ENCODE peak calls at places on chromosomes 5 and 9, in seven cellular contexts. One of them, this sample, is unnamed.

GRCh38 chr5:84403773-84404172 is 19.1 kb upstream of the EDIL3 start:
- DNase-seq in GM03348: peak; percentile 70
- DNase-seq in NB4: no peak
- DNase-seq in EH: no peak
- DNase-seq in posterior cingulate gyrus: no peak
- DNase-seq in activated T-cell treated with anti-CD3 and anti-CD28 coated beads, Interleukin-2, amount 50 U/mL, for 48 hours: no peak
- DNase-seq in astrocyte of the spinal cord: peak; percentile 97
- DNase-seq in this sample: no peak

GRCh38 chr9:134568116-134568515 is 73.5 kb upstream of the COL5A1 start:
- DNase-seq in GM03348: no peak
- DNase-seq in NB4: no peak
- DNase-seq in EH: no peak
- DNase-seq in posterior cingulate gyrus: no peak
- DNase-seq in activated T-cell treated with anti-CD3 and anti-CD28 coated beads, Interleukin-2, amount 50 U/mL, for 48 hours: no peak
- DNase-seq in astrocyte of the spinal cord: no peak
- DNase-seq in this sample: no peak

GRCh38 chr9:111866976-111867375 is 29.6 kb upstream of the UGCG start:
- DNase-seq in GM03348: peak; percentile 70
- DNase-seq in NB4: no peak
- DNase-seq in EH: peak; percentile 87
- DNase-seq in posterior cingulate gyrus: no peak
- DNase-seq in activated T-cell treated with anti-CD3 and anti-CD28 coated beads, Interleukin-2, amount 50 U/mL, for 48 hours: no peak
- DNase-seq in astrocyte of the spinal cord: peak; percentile 52
- DNase-seq in this sample: no peak

GRCh38 chr5:143560378-143560777 is 156.9 kb upstream of the NR3C1 start:
- DNase-seq in GM03348: no peak
- DNase-seq in NB4: no peak
- DNase-seq in EH: no peak
- DNase-seq in posterior cingulate gyrus: no peak
- DNase-seq in activated T-cell treated with anti-CD3 and anti-CD28 coated beads, Interleukin-2, amount 50 U/mL, for 48 hours: no peak
- DNase-seq in astrocyte of the spinal cord: no peak
- DNase-seq in this sample: no peak

GRCh38 chr9:110173322-110173642 is 34.7 kb downstream of the C9orf152 start:
- DNase-seq in GM03348: no peak
- DNase-seq in NB4: no peak
- DNase-seq in EH: no peak
- DNase-seq in posterior cingulate gyrus: no peak
- DNase-seq in activated T-cell treated with anti-CD3 and anti-CD28 coated beads, Interleukin-2, amount 50 U/mL, for 48 hours: no peak
- DNase-seq in astrocyte of the spinal cord: no peak
- DNase-seq in this sample: no peak

GRCh38 chr5:77170196-77170595 is 40.3 kb upstream of the PDE8B start:
- DNase-seq in GM03348: no peak
- DNase-seq in NB4: no peak
- DNase-seq in EH: no peak
- DNase-seq in posterior cingulate gyrus: no peak
- DNase-seq in activated T-cell treated with anti-CD3 and anti-CD28 coated beads, Interleukin-2, amount 50 U/mL, for 48 hours: no peak
- DNase-seq in astrocyte of the spinal cord: no peak
- DNase-seq in this sample: no peak

GRCh38 chr9:132994410-132995120 is 16.1 kb downstream of the GFI1B start:
- DNase-seq in GM03348: peak; percentile 60
- DNase-seq in NB4: peak; percentile 95
- DNase-seq in EH: peak; percentile 28
- DNase-seq in posterior cingulate gyrus: no peak
- DNase-seq in activated T-cell treated with anti-CD3 and anti-CD28 coated beads, Interleukin-2, amount 50 U/mL, for 48 hours: peak; percentile 28
- DNase-seq in astrocyte of the spinal cord: no peak
- DNase-seq in this sample: no peak

GRCh38 chr5:151005975-151006576 is 14.3 kb upstream of the GPX3 start:
- DNase-seq in GM03348: peak; percentile 48
- DNase-seq in NB4: no peak
- DNase-seq in EH: peak; percentile 73
- DNase-seq in posterior cingulate gyrus: no peak
- DNase-seq in activated T-cell treated with anti-CD3 and anti-CD28 coated beads, Interleukin-2, amount 50 U/mL, for 48 hours: no peak
- DNase-seq in astrocyte of the spinal cord: no peak
- DNase-seq in this sample: no peak

GRCh38 chr9:108720191-108720642 is 135.6 kb downstream of the ACTL7B start:
- DNase-seq in GM03348: no peak
- DNase-seq in NB4: no peak
- DNase-seq in EH: no peak
- DNase-seq in posterior cingulate gyrus: no peak
- DNase-seq in activated T-cell treated with anti-CD3 and anti-CD28 coated beads, Interleukin-2, amount 50 U/mL, for 48 hours: no peak
- DNase-seq in astrocyte of the spinal cord: no peak
- DNase-seq in this sample: no peak

GRCh38 chr9:124122813-124123462 is 111.4 kb downstream of the LHX2 start:
- DNase-seq in GM03348: peak; percentile 70
- DNase-seq in NB4: peak; percentile 44
- DNase-seq in EH: peak; percentile 62
- DNase-seq in posterior cingulate gyrus: no peak
- DNase-seq in activated T-cell treated with anti-CD3 and anti-CD28 coated beads, Interleukin-2, amount 50 U/mL, for 48 hours: no peak
- DNase-seq in astrocyte of the spinal cord: no peak
- DNase-seq in this sample: no peak

GRCh38 chr5:54251981-54252380 is 58.4 kb downstream of the ARL15 start:
- DNase-seq in GM03348: no peak
- DNase-seq in NB4: no peak
- DNase-seq in EH: peak; percentile 8
- DNase-seq in posterior cingulate gyrus: no peak
- DNase-seq in activated T-cell treated with anti-CD3 and anti-CD28 coated beads, Interleukin-2, amount 50 U/mL, for 48 hours: no peak
- DNase-seq in astrocyte of the spinal cord: no peak
- DNase-seq in this sample: no peak

This sample was measured in AML-193.